ENCODE peak calls at places on chromosomes 1 and 21, in five cellular contexts. U is Caco-2, H is esophagus squamous epithelium, S is body of pancreas, W is heart left ventricle. M is an unnamed sample. For H3K27me3, the result is how much of the 10 kb centered on the place peaks cover.

GRCh38 chr1:3905266-3905952 is 5.3 kb upstream of the C1orf174 start:
- DNase-seq in U (no peak), H (no peak), S (peak), W (no peak), M (no peak)

GRCh38 chr1:7587108-7587507 is 184.0 kb upstream of the VAMP3 start:
- DNase-seq in U (peak), H (no peak), S (no peak), W (no peak), M (peak)

GRCh38 chr1:41673806-41674205 is 189.3 kb upstream of the EDN2 start:
- DNase-seq in U (no peak), H (no peak), S (no peak), W (no peak), M (no peak)

GRCh38 chr1:100847481-100847880 is 47.2 kb downstream of the EXTL2 start:
- DNase-seq in U (no peak), H (no peak), S (no peak), W (no peak), M (no peak)

GRCh38 chr1:86965827-86966182 is 51.4 kb downstream of the HS2ST1 start:
- DNase-seq in U (no peak), H (no peak), S (no peak), W (no peak), M (no peak)

GRCh38 chr1:31460027-31460426 is 47.0 kb downstream of the SERINC2 start:
- DNase-seq in U (no peak), H (no peak), S (no peak), W (no peak), M (no peak)

GRCh38 chr1:7568053-7568452 is 203.0 kb upstream of the VAMP3 start:
- DNase-seq in U (no peak), H (no peak), S (no peak), W (no peak), M (no peak)

GRCh38 chr1:119816407-119816806 is 5.1 kb upstream of the REG4 start:
- DNase-seq in U (peak), H (no peak), S (no peak), W (no peak), M (no peak)

GRCh38 chr21:44874497-44875331 is 1.2 kb upstream of the PTTG1IP start:
- DNase-seq in U (no peak), H (no peak), S (peak), W (peak), M (no peak)

GRCh38 chr1:32393136-32393535 is 1.1 kb downstream of the BSDC1 start:
- DNase-seq in U (no peak), H (no peak), S (no peak), W (no peak), M (no peak)

GRCh38 chr1:221494670-221495069 is 247.2 kb downstream of the DUSP10 start:
- DNase-seq in U (no peak), H (no peak), S (peak), W (no peak), M (peak)

GRCh38 chr1:172585348-172585747 is 52.4 kb downstream of the SUCO start:
- DNase-seq in U (no peak), H (no peak), S (no peak), W (no peak), M (no peak)

GRCh38 chr1:7284839-7285435 is 486.2 kb upstream of the VAMP3 start:
- DNase-seq in U (no peak), H (no peak), S (no peak), W (no peak), M (no peak)

GRCh38 chr1:99170516-99170915 is 93.8 kb upstream of the PLPPR4 start:
- DNase-seq in U (no peak), H (no peak), S (no peak), W (no peak), M (no peak)

GRCh38 chr1:67134692-67135091 is at the start of gene C1orf141:
- DNase-seq in U (no peak), H (no peak), S (peak), W (no peak), M (no peak)

GRCh38 chr1:181608386-181608785 is 125.1 kb downstream of the CACNA1E start:
- DNase-seq in U (no peak), H (no peak), S (no peak), W (no peak), M (no peak)

GRCh38 chr1:116501870-116502244 is 69.0 kb downstream of the CD58 start:
- DNase-seq in U (no peak), H (no peak), S (no peak), W (no peak), M (no peak)

GRCh38 chr1:38266197-38266520 is 219.6 kb upstream of the POU3F1 start:
- DNase-seq in U (peak), H (no peak), S (no peak), W (no peak), M (no peak)

GRCh38 chr21:46545363-46545762 is 59.5 kb downstream of the S100B start:
- DNase-seq in U (no peak), H (no peak), S (no peak), W (no peak), M (no peak)

GRCh38 chr21:46544824-46545223 is 60.1 kb downstream of the S100B start:
- DNase-seq in U (no peak), H (no peak), S (no peak), W (no peak), M (no peak)

GRCh38 chr21:46544003-46544402 is 60.9 kb downstream of the S100B start:
- DNase-seq in U (no peak), H (no peak), S (no peak), W (no peak), M (no peak)

GRCh38 chr21:46545911-46546310 is 59.0 kb downstream of the S100B start:
- DNase-seq in U (no peak), H (no peak), S (no peak), W (no peak), M (no peak)

DNA sequence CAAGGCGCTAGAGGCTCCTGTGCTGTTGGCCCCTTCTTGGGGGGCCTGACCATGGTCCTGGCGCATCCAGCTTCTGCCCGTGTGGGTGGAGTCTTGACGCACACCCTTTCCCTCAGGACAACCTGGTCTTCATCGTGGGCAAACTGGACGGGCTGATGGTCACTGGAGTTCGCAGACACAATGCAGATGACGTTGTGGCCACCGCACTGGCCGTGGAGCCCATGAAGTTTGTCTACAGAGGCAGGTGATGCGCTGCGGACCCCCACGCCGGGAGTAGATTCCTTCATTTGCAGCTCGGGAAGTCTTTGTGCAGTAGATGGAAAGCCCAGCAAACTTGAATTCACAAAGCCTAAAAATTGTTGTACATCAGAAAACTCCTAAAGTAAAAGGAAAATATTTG is 58.1 kb downstream of the S100B start:
- DNase-seq in U (no peak), H (no peak), S (no peak), W (no peak), M (no peak)
- H3K27me3 ChIP-seq in U (under half), H (under half), S (under half), W (under half), M (under half)

GRCh38 chr1:156876281-156876680 is 15.6 kb downstream of the NTRK1 start:
- DNase-seq in U (no peak), H (no peak), S (no peak), W (no peak), M (no peak)
- TF ChIP-seq CTCF in U (no peak), H (no peak), S (no peak), W (no peak), M (no peak)

DNA sequence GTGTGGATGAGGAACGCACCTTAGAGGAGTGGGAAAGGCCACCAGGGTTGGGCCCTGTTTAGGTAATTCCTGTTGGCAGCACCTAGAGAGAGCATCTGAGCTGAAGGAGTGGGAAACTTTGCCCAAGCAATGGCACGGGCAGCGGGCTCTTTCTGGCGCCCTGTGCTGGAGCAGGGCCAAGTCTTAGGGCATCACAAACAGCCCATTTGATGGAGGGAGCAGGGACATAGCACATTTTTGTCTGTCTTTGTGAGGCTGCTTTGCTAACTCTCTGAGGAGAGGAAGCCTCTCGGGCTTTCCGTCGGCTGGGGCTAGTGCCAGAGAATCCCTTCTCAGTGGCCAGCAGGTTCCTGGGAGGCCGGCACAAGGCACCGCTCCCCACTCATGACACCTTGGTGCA is 22.5 kb upstream of the CNTN2 start:
- DNase-seq in U (no peak), H (no peak), S (no peak), W (no peak), M (no peak)
- H3K27me3 ChIP-seq in U (under half), H (half or more), S (under half), W (under half), M (under half)

DNA sequence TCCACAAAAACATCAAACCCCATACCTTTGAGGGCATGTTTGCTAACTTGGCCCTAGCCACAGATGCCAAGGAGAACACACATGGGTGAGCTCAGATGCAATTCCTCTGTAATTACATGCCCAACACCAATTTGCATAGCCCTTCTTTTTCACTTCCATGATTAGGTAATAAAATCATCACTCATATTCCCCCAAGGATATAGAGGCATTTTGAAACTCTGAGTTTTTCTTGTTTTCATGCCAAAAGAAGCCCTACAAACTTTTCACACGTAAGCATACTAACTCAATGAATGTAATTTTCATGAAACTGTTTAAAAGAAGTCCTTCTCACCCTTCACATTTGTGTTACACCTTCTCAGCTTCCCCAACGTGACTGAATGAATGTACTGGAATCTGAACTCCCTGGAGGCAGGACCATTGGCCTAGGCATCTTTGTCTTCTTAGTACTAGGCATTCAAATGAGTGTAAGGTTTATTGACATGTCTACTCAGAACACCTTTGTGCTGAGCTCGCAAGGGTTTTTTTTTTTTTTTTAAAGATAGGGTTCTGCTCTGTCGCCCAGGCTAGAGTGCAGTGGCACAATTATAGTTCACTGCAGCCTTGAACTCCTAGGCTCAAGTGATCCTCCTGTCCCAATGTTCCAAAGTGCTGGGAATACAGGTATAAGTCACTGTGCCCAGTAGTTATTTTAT is 31.0 kb downstream of the FBXO42 start:
- DNase-seq in U (no peak), H (no peak), S (no peak), W (no peak), M (no peak)
- TF ChIP-seq CTCF in U (no peak), H (no peak), S (no peak), W (no peak), M (no peak)

GRCh38 chr1:2020310-2020655 is 1.1 kb downstream of the GABRD start:
- DNase-seq in U (no peak), H (no peak), S (no peak), W (no peak), M (no peak)

GRCh38 chr1:2021550-2021949 is 2.4 kb downstream of the GABRD start:
- DNase-seq in U (no peak), H (no peak), S (no peak), W (no peak), M (no peak)

GRCh38 chr1:2023187-2023586 is 4.0 kb downstream of the GABRD start:
- DNase-seq in U (no peak), H (no peak), S (no peak), W (no peak), M (no peak)

GRCh38 chr1:2024451-2024850 is 5.3 kb downstream of the GABRD start:
- DNase-seq in U (no peak), H (no peak), S (no peak), W (no peak), M (no peak)

DNA sequence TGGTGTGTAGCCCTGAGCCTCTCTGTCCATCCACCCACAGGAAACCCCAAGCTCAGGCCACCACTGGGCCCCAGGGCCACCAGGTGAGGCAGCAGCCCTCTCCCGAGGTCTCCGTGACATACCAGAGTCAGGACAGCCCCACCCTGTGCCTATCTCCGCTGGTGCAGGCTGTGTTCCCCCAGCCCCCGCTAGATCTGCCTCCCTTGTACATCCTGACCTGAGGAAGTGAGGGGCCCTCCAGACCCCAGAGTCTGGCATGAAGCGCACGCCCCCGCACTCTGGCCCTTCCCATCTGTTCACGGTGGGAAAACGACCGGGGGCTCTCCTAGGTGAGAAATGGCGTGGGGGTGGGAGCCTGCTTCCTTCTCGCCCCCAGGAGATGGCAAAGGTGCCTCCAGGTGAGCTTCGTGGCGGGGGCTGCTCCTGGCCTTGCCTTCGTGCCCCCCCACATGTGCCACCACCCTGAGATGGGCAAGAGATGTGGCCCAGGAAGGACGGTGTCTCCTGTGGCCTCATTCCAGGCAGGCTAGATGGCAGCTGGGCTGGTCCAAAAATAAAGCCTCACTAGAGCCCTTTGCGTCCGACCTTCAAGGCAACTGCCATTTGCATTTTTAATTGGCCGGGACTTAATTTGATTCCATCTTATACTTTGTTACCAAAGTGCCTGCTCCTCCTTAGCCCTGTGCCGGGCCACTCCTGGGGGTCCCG is 3.1 kb downstream of the GABRD start:
- DNase-seq in U (no peak), H (no peak), S (no peak), W (no peak), M (no peak)
- H3K27me3 ChIP-seq in U (under half), H (half or more), S (under half), W (under half), M (half or more)

GRCh38 chr1:227905573-227906487 is 41.9 kb downstream of the WNT9A start:
- DNase-seq in U (no peak), H (no peak), S (no peak), W (no peak), M (no peak)
- TF ChIP-seq CTCF in U (no peak), H (no peak), S (no peak), W (no peak), M (no peak)

M was measured in BE2C.